ENCODE peak calls at places on chromosomes 4 and X, in nine cellular contexts. One of them, this sample, is unnamed.

GRCh38 chrX:20951016-20951795 is 423.0 kb upstream of the CNKSR2 start:
- DNase-seq in NCI-H1930: no peak
- DNase-seq in stromal cell of bone marrow: no peak
- DNase-seq in glomerular endothelial cell: no peak
- DNase-seq in fibroblast of the aortic adventitia: no peak
- DNase-seq in transverse colon: no peak
- DNase-seq in pancreas: no peak
- DNase-seq in Daoy: no peak
- DNase-seq in posterior cingulate gyrus: no peak
- DNase-seq in this sample: no peak

GRCh38 chrX:16610121-16610565 is 39.8 kb upstream of the S100G start:
- DNase-seq in stromal cell of bone marrow: peak
- DNase-seq in pancreas: no peak
- DNase-seq in Daoy: peak
- DNase-seq in NCI-H1930: no peak
- DNase-seq in glomerular endothelial cell: no peak
- DNase-seq in posterior cingulate gyrus: no peak
- DNase-seq in fibroblast of the aortic adventitia: peak
- DNase-seq in transverse colon: no peak
- DNase-seq in this sample: no peak

GRCh38 chr4:138910914-138911336 is 104.7 kb upstream of the NOCT start:
- DNase-seq in NCI-H1930: peak
- DNase-seq in stromal cell of bone marrow: peak
- DNase-seq in glomerular endothelial cell: peak
- DNase-seq in pancreas: peak
- DNase-seq in posterior cingulate gyrus: peak
- DNase-seq in Daoy: peak
- DNase-seq in transverse colon: peak
- DNase-seq in fibroblast of the aortic adventitia: peak
- DNase-seq in this sample: peak

GRCh38 chrX:72125331-72126047 is 6.2 kb downstream of the RTL5 start:
- DNase-seq in Daoy: no peak
- DNase-seq in NCI-H1930: no peak
- DNase-seq in transverse colon: no peak
- DNase-seq in glomerular endothelial cell: no peak
- DNase-seq in stromal cell of bone marrow: no peak
- DNase-seq in posterior cingulate gyrus: no peak
- DNase-seq in pancreas: no peak
- DNase-seq in fibroblast of the aortic adventitia: no peak
- DNase-seq in this sample: no peak

GRCh38 chrX:79400618-79401017 is 33.5 kb upstream of the ITM2A start:
- DNase-seq in pancreas: no peak
- DNase-seq in NCI-H1930: no peak
- DNase-seq in posterior cingulate gyrus: no peak
- DNase-seq in stromal cell of bone marrow: no peak
- DNase-seq in glomerular endothelial cell: no peak
- DNase-seq in transverse colon: no peak
- DNase-seq in fibroblast of the aortic adventitia: no peak
- DNase-seq in Daoy: no peak
- DNase-seq in this sample: no peak

GRCh38 chr4:7435411-7436095 is 823 bp upstream of the PSAPL1 start:
- DNase-seq in fibroblast of the aortic adventitia: no peak
- DNase-seq in posterior cingulate gyrus: peak
- DNase-seq in pancreas: no peak
- DNase-seq in glomerular endothelial cell: no peak
- DNase-seq in transverse colon: no peak
- DNase-seq in stromal cell of bone marrow: no peak
- DNase-seq in Daoy: no peak
- DNase-seq in NCI-H1930: no peak
- DNase-seq in this sample: no peak

GRCh38 chr4:5357863-5358262 is 306.6 kb downstream of the STK32B start:
- DNase-seq in stromal cell of bone marrow: no peak
- DNase-seq in fibroblast of the aortic adventitia: peak
- DNase-seq in transverse colon: no peak
- DNase-seq in glomerular endothelial cell: no peak
- DNase-seq in posterior cingulate gyrus: no peak
- DNase-seq in Daoy: no peak
- DNase-seq in NCI-H1930: no peak
- DNase-seq in pancreas: no peak
- DNase-seq in this sample: no peak

GRCh38 chrX:28120076-28120475 is 138.8 kb upstream of the DCAF8L1 start:
- DNase-seq in stromal cell of bone marrow: no peak
- DNase-seq in fibroblast of the aortic adventitia: no peak
- DNase-seq in transverse colon: no peak
- DNase-seq in NCI-H1930: no peak
- DNase-seq in Daoy: no peak
- DNase-seq in glomerular endothelial cell: no peak
- DNase-seq in posterior cingulate gyrus: no peak
- DNase-seq in pancreas: no peak
- DNase-seq in this sample: no peak

GRCh38 chr4:23878235-23878861 is 11.5 kb downstream of the PPARGC1A start:
- DNase-seq in Daoy: no peak
- DNase-seq in transverse colon: no peak
- DNase-seq in posterior cingulate gyrus: no peak
- DNase-seq in glomerular endothelial cell: no peak
- DNase-seq in stromal cell of bone marrow: no peak
- DNase-seq in NCI-H1930: no peak
- DNase-seq in fibroblast of the aortic adventitia: no peak
- DNase-seq in pancreas: no peak
- DNase-seq in this sample: no peak

GRCh38 chr4:124748965-124749364 is 36.4 kb upstream of the ANKRD50 start:
- DNase-seq in pancreas: no peak
- DNase-seq in glomerular endothelial cell: no peak
- DNase-seq in posterior cingulate gyrus: no peak
- DNase-seq in NCI-H1930: no peak
- DNase-seq in stromal cell of bone marrow: no peak
- DNase-seq in fibroblast of the aortic adventitia: no peak
- DNase-seq in transverse colon: no peak
- DNase-seq in Daoy: no peak
- DNase-seq in this sample: no peak

This sample was measured in C1 segment of cervical spinal cord.